ENCODE peak calls at places on chromosomes 11 and 22, in nine cellular contexts. B, Y, G, C, P, O, F, L and R are unnamed samples. For H3K36me3 and H3K4me1, the result is how much of the 10 kb centered on the place peaks cover.

GRCh38 chr11:122877732-122878131 is 4.8 kb upstream of the JHY start:
- DNase-seq in L (no peak), G (no peak), B (no peak), O (no peak), Y (no peak), P (no peak), F (no peak), C (no peak), R (no peak)

GRCh38 chr11:15101072-15101701 is 13.5 kb upstream of the INSC start:
- DNase-seq in O (peak), B (peak), Y (peak), C (no peak), G (no peak), F (peak), L (peak), P (peak), R (peak)

GRCh38 chr11:77140231-77140959 is 12.3 kb downstream of the MYO7A start:
- DNase-seq in Y (no peak), G (no peak), F (no peak), B (no peak), L (no peak), C (no peak), P (peak), O (peak), R (no peak)

GRCh38 chr22:42930810-42931420 is 73.8 kb upstream of the ARFGAP3 start:
- DNase-seq in Y (no peak), B (peak), G (no peak), P (peak), O (no peak), L (no peak), F (peak), C (no peak), R (no peak)

GRCh38 chr22:17580461-17581031 is 17.2 kb downstream of the SLC25A18 start:
- DNase-seq in P (peak), F (no peak), L (no peak), B (no peak), Y (no peak), C (no peak), O (peak), G (no peak), R (no peak)

GRCh38 chr11:119449498-119449897 is 26.5 kb upstream of the THY1 start:
- DNase-seq in P (no peak), C (no peak), O (no peak), L (no peak), F (no peak), G (no peak), B (no peak), Y (no peak), R (no peak)

GRCh38 chr22:43723816-43724215 is 88.3 kb downstream of the EFCAB6 start:
- DNase-seq in B (no peak), G (no peak), C (no peak), L (no peak), Y (no peak), O (peak), F (no peak), P (peak), R (no peak)

GRCh38 chr22:38685761-38686160 is 4.0 kb downstream of the TOMM22 start:
- DNase-seq in F (no peak), O (no peak), P (no peak), C (no peak), L (no peak), G (no peak), B (no peak), Y (no peak), R (no peak)

GRCh38 chr22:38067028-38067415 is 9.8 kb downstream of the PICK1 start:
- DNase-seq in L (no peak), O (no peak), C (no peak), G (no peak), F (no peak), P (peak), Y (no peak), B (no peak), R (no peak)

GRCh38 chr11:8092587-8093424 is 11.8 kb downstream of the TUB start:
- DNase-seq in G (peak), C (no peak), L (peak), B (peak), F (peak), Y (no peak), P (peak), O (peak), R (peak)

GRCh38 chr22:50153756-50154140 is 16.8 kb upstream of the PANX2 start:
- DNase-seq in P (no peak), O (no peak), Y (no peak), L (no peak), C (no peak), B (no peak), F (no peak), G (no peak), R (no peak)

GRCh38 chr11:9344046-9344680 is 29.8 kb upstream of the TMEM41B start:
- DNase-seq in B (no peak), G (no peak), C (no peak), L (no peak), P (no peak), F (no peak), Y (no peak), O (no peak), R (no peak)

GRCh38 chr11:75867778-75868374 is 52.9 kb downstream of the UVRAG start:
- DNase-seq in F (no peak), B (peak), O (no peak), P (peak), G (no peak), C (no peak), Y (peak), L (no peak), R (peak)

GRCh38 chr11:57751676-57752253 is at the start of gene BTBD18:
- DNase-seq in B (peak), G (no peak), O (peak), P (peak), Y (no peak), F (no peak), L (peak), C (no peak), R (no peak)

GRCh38 chr22:36351921-36352774 is 35.6 kb downstream of the MYH9 start:
- DNase-seq in F (no peak), Y (no peak), B (no peak), G (no peak), O (no peak), P (peak), L (peak), C (no peak), R (no peak)

GRCh38 chr11:94650756-94651155 is 83.6 kb downstream of the PIWIL4 start:
- DNase-seq in L (no peak), G (no peak), Y (no peak), P (no peak), C (no peak), F (peak), O (no peak), B (peak), R (no peak)

GRCh38 chr11:84289381-84289906 is 1003.3 kb upstream of the CCDC90B start:
- DNase-seq in Y (no peak), B (no peak), L (no peak), F (no peak), C (no peak), O (no peak), P (peak), G (no peak), R (no peak)

GRCh38 chr11:27694992-27695391 is 5.3 kb downstream of the BDNF start:
- DNase-seq in C (no peak), O (no peak), L (no peak), F (no peak), P (peak), Y (no peak), B (no peak), G (no peak), R (peak)

GRCh38 chr11:94557992-94558391 is 9.2 kb upstream of the PIWIL4 start:
- DNase-seq in L (no peak), Y (no peak), G (no peak), F (no peak), O (no peak), C (no peak), P (peak), B (no peak), R (no peak)

GRCh38 chr11:129960216-129961214 is 42.1 kb downstream of the PRDM10 start:
- DNase-seq in B (peak), F (no peak), L (no peak), C (no peak), G (no peak), O (no peak), Y (peak), P (peak), R (no peak)

GRCh38 chr11:36258730-36259360 is 30.4 kb downstream of the COMMD9 start:
- DNase-seq in P (peak), O (peak), B (no peak), Y (peak), G (no peak), F (peak), C (no peak), L (peak), R (peak)

GRCh38 chr11:17550455-17551346 is 3.6 kb downstream of the OTOG start:
- DNase-seq in Y (no peak), F (no peak), B (peak), G (no peak), C (no peak), L (no peak), O (no peak), P (no peak), R (no peak)

GRCh38 chr11:62146476-62147200 is 22.8 kb downstream of the INCENP start:
- DNase-seq in F (peak), G (no peak), L (peak), O (no peak), B (peak), Y (no peak), C (no peak), P (no peak), R (no peak)

DNA sequence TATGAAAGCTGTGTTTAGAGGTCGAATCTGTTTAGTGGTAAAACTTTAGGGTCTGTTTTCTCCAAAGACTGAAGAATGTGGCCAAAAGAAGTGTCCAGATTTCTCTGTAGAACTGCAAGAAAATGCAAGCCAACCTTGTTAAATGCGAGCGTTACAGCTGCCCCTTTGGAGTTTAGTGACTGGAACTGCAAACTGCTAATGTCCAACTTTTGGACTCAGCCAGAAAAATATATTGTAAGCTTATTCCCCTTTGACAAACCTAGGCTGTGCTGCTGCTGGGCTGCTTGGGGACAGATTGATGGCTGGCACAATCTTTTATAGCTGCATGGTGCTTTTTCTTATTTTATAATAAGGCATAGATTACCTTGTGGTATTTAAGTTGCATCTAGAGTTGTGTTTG is 3.9 kb downstream of the TEAD1 start:
- DNase-seq in G (no peak), C (no peak), Y (no peak), O (no peak), B (no peak), P (no peak), L (no peak), F (no peak), R (no peak)
- H3K4me3 ChIP-seq in G (no peak), C (no peak), Y (peak), O (no peak), B (no peak), P (peak), L (no peak), F (no peak), R (peak)

DNA sequence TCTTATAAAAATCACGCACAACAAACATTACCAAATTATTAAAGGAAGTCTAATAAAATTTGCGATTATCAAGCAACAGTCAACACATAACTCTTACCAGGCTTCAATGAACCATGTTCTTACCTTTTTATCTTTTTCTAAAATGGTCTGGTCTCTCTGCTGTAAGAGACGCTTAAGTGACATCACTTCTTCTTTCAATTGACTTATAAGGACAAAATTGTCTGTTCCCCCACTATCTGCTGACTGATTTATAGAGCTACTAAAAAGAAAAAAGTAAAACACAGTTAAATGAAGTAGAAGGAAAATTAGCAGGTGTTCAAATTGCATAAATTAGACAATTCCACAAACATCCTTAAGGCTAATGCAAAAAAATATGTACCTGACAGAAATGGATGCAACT is 10.9 kb downstream of the FAM76B start:
- DNase-seq in P (no peak), L (no peak), B (no peak), F (no peak), G (no peak), O (no peak), Y (no peak), C (no peak), R (no peak)
- H3K36me3 ChIP-seq in P (under half), L (under half), B (half or more), F (under half), G (under half), O (under half), Y (half or more), C (half or more), R (half or more)

DNA sequence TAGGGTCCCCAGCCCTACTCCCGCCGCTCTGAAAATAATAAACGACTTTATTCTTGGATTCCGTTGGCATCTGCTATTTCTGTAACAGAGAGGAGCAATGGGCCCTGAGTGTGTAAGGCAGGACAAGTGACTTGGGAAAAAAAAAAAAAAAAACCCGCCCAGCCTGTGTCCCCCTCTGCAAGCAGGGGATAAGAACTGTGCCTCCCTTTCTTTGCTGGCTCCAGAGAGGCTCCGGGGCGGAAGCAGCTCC is 464 bp upstream of the DNAJC4 start:
- DNase-seq in Y (no peak), P (no peak), C (no peak), F (no peak), B (no peak), L (no peak), G (no peak), O (no peak), R (no peak)
- H3K4me1 ChIP-seq in Y (under half), P (under half), C (under half), F (under half), B (under half), L (under half), G (under half), O (under half), R (under half)

GRCh38 chr11:128621491-128622136 is 34.3 kb upstream of the ETS1 start:
- DNase-seq in Y (no peak), F (no peak), L (no peak), P (peak), O (no peak), G (no peak), C (no peak), B (no peak), R (no peak)
- H3K4me3 ChIP-seq in Y (no peak), F (no peak), L (no peak), P (no peak), O (no peak), G (no peak), C (no peak), B (no peak), R (no peak)